ENCODE peak calls at places on chromosome X, in five cellular contexts. N is AG04450; M is nucleus accumbens; G is ELR; D is CD4-positive, alpha-beta T cell. H is an unnamed sample.

GRCh38 chrX:46574941-46575381 is 1.4 kb downstream of the CHST7 start:
- DNase-seq in G (peak), M (no peak), D (peak), N (no peak), H (no peak)

GRCh38 chrX:110089656-110090404 is 86.9 kb downstream of the TMEM164 start:
- DNase-seq in D (no peak), N (no peak), G (no peak), M (no peak), H (no peak)

GRCh38 chrX:48972214-48973164 is 845 bp upstream of the KCND1 start:
- DNase-seq in N (no peak), M (no peak), G (peak), D (no peak), H (no peak)

GRCh38 chrX:137695405-137695804 is 129.5 kb downstream of the ZIC3 start:
- DNase-seq in M (no peak), G (no peak), N (no peak), D (no peak), H (no peak)

GRCh38 chrX:69046996-69047490 is 118.2 kb downstream of the PJA1 start:
- DNase-seq in G (no peak), N (no peak), D (no peak), M (no peak), H (no peak)

GRCh38 chrX:79366888-79367749 is at the start of gene ITM2A:
- DNase-seq in G (no peak), M (no peak), D (peak), N (no peak), H (no peak)

GRCh38 chrX:151752847-151753246 is 18.3 kb downstream of the CNGA2 start:
- DNase-seq in D (no peak), G (no peak), M (no peak), N (no peak), H (no peak)

GRCh38 chrX:137031039-137031438 is 2.8 kb downstream of the GPR101 start:
- DNase-seq in N (no peak), M (no peak), D (no peak), G (no peak), H (no peak)

GRCh38 chrX:106957856-106958255 is 37.7 kb downstream of the CLDN2 start:
- DNase-seq in D (no peak), G (no peak), N (no peak), M (no peak), H (no peak)

GRCh38 chrX:44071847-44072545 is 98.8 kb upstream of the NDP start:
- DNase-seq in G (peak), D (no peak), N (no peak), M (no peak), H (no peak)

GRCh38 chrX:6021316-6022091 is 207.2 kb downstream of the NLGN4X start:
- DNase-seq in M (no peak), D (no peak), N (no peak), G (no peak), H (no peak)

GRCh38 chrX:97016106-97016505 is 132.4 kb downstream of the RPA4 start:
- DNase-seq in N (no peak), D (no peak), M (no peak), G (no peak), H (no peak)

GRCh38 chrX:30577362-30577961 is at the start of gene TASL:
- DNase-seq in M (no peak), D (peak), N (no peak), G (no peak), H (no peak)

GRCh38 chrX:11351375-11352295 is 58.4 kb downstream of the AMELX start:
- DNase-seq in D (no peak), M (no peak), N (peak), G (peak), H (no peak)

GRCh38 chrX:1111543-1112300 is 100.7 kb downstream of the CRLF2 start:
- DNase-seq in D (no peak), M (no peak), N (no peak), G (no peak), H (no peak)

GRCh38 chrX:44974462-44974861 is 101.5 kb downstream of the KDM6A start:
- DNase-seq in D (no peak), M (no peak), G (peak), N (no peak), H (no peak)

GRCh38 chrX:153946910-153947769 is 2.7 kb upstream of the RENBP start:
- DNase-seq in N (peak), G (peak), D (peak), M (no peak), H (peak)

GRCh38 chrX:23845316-23845932 is 62.3 kb downstream of the APOO start:
- DNase-seq in M (no peak), G (no peak), D (no peak), N (no peak), H (no peak)

GRCh38 chrX:150486011-150486410 is 82.4 kb upstream of the MTM1 start:
- DNase-seq in M (no peak), G (peak), D (peak), N (peak), H (peak)

GRCh38 chrX:48695925-48696300 is 621 bp upstream of the SUV39H1 start:
- DNase-seq in M (no peak), D (no peak), G (peak), N (no peak), H (no peak)

GRCh38 chrX:65920620-65921019 is 119.3 kb downstream of the VSIG4 start:
- DNase-seq in M (no peak), N (no peak), D (no peak), G (no peak), H (no peak)

GRCh38 chrX:63475200-63475599 is 124.1 kb upstream of the SPIN4 start:
- DNase-seq in D (no peak), N (no peak), M (no peak), G (no peak), H (no peak)

GRCh38 chrX:118724775-118725174 is 2.6 kb upstream of the IL13RA1 start:
- DNase-seq in G (peak), N (no peak), D (no peak), M (no peak), H (no peak)

GRCh38 chrX:17082831-17083230 is 136.4 kb downstream of the REPS2 start:
- DNase-seq in M (no peak), D (no peak), G (peak), N (no peak), H (no peak)

GRCh38 chrX:19174401-19175025 is 52.2 kb upstream of the ADGRG2 start:
- DNase-seq in M (no peak), G (peak), N (no peak), D (no peak), H (no peak)

GRCh38 chrX:87265518-87265917 is 252.1 kb upstream of the KLHL4 start:
- DNase-seq in D (no peak), M (no peak), N (no peak), G (no peak), H (no peak)

H was measured in posterior cingulate gyrus.